ENCODE peak calls at places on chromosomes 16 and 17, in five cellular contexts. One of them, this sample, is unnamed.

GRCh38 chr17:77124192-77124908 is 16.4 kb upstream of the SEC14L1 start:
- DNase-seq in fibroblast of lung: peak
- DNase-seq in cardiac fibroblast: peak
- DNase-seq in neural progenitor cell: no peak
- DNase-seq in CD4-positive, alpha-beta T cell: no peak
- DNase-seq in this sample: peak

GRCh38 chr17:64262125-64262421 is 987 bp downstream of the TEX2 start:
- DNase-seq in fibroblast of lung: no peak
- DNase-seq in cardiac fibroblast: no peak
- DNase-seq in neural progenitor cell: no peak
- DNase-seq in CD4-positive, alpha-beta T cell: no peak
- DNase-seq in this sample: no peak

GRCh38 chr17:77645441-77646430 is 312.8 kb upstream of the TNRC6C start:
- DNase-seq in fibroblast of lung: peak
- DNase-seq in cardiac fibroblast: peak
- DNase-seq in neural progenitor cell: peak
- DNase-seq in CD4-positive, alpha-beta T cell: peak
- DNase-seq in this sample: no peak

GRCh38 chr16:88194397-88195020 is 188.2 kb upstream of the ZNF469 start:
- DNase-seq in fibroblast of lung: peak
- DNase-seq in cardiac fibroblast: no peak
- DNase-seq in neural progenitor cell: no peak
- DNase-seq in CD4-positive, alpha-beta T cell: no peak
- DNase-seq in this sample: no peak

GRCh38 chr17:49676276-49676868 is 1.5 kb downstream of the SPOP start:
- DNase-seq in fibroblast of lung: peak
- DNase-seq in cardiac fibroblast: peak
- DNase-seq in neural progenitor cell: peak
- DNase-seq in CD4-positive, alpha-beta T cell: no peak
- DNase-seq in this sample: no peak

GRCh38 chr17:9612016-9612415 is 33.3 kb upstream of the USP43 start:
- DNase-seq in fibroblast of lung: no peak
- DNase-seq in cardiac fibroblast: no peak
- DNase-seq in neural progenitor cell: no peak
- DNase-seq in CD4-positive, alpha-beta T cell: no peak
- DNase-seq in this sample: no peak

GRCh38 chr16:52383640-52384292 is 163.2 kb downstream of the TOX3 start:
- DNase-seq in fibroblast of lung: peak
- DNase-seq in cardiac fibroblast: no peak
- DNase-seq in neural progenitor cell: no peak
- DNase-seq in CD4-positive, alpha-beta T cell: no peak
- DNase-seq in this sample: peak

GRCh38 chr17:59300941-59301340 is 30.5 kb upstream of the YPEL2 start:
- DNase-seq in fibroblast of lung: no peak
- DNase-seq in cardiac fibroblast: no peak
- DNase-seq in neural progenitor cell: no peak
- DNase-seq in CD4-positive, alpha-beta T cell: no peak
- DNase-seq in this sample: no peak

GRCh38 chr16:46691720-46692119 is 2.3 kb downstream of the ORC6 start:
- DNase-seq in fibroblast of lung: peak
- DNase-seq in cardiac fibroblast: peak
- DNase-seq in neural progenitor cell: no peak
- DNase-seq in CD4-positive, alpha-beta T cell: no peak
- DNase-seq in this sample: no peak

GRCh38 chr16:80924372-80924978 is 82.2 kb downstream of the CMC2 start:
- DNase-seq in fibroblast of lung: peak
- DNase-seq in cardiac fibroblast: peak
- DNase-seq in neural progenitor cell: peak
- DNase-seq in CD4-positive, alpha-beta T cell: peak
- DNase-seq in this sample: peak

GRCh38 chr17:82216301-82217119 is 3.9 kb upstream of the CCDC57 start:
- DNase-seq in fibroblast of lung: peak
- DNase-seq in cardiac fibroblast: peak
- DNase-seq in neural progenitor cell: no peak
- DNase-seq in CD4-positive, alpha-beta T cell: no peak
- DNase-seq in this sample: peak

GRCh38 chr17:65057520-65058075 is 1.1 kb upstream of the GNA13 start:
- DNase-seq in fibroblast of lung: no peak
- DNase-seq in cardiac fibroblast: no peak
- DNase-seq in neural progenitor cell: no peak
- DNase-seq in CD4-positive, alpha-beta T cell: no peak
- DNase-seq in this sample: no peak

GRCh38 chr16:46853713-46854443 is 22.9 kb upstream of the C16orf87 start:
- DNase-seq in fibroblast of lung: peak
- DNase-seq in cardiac fibroblast: peak
- DNase-seq in neural progenitor cell: peak
- DNase-seq in CD4-positive, alpha-beta T cell: peak
- DNase-seq in this sample: peak

GRCh38 chr17:77772461-77772897 is 186.0 kb upstream of the TNRC6C start:
- DNase-seq in fibroblast of lung: peak
- DNase-seq in cardiac fibroblast: peak
- DNase-seq in neural progenitor cell: peak
- DNase-seq in CD4-positive, alpha-beta T cell: peak
- DNase-seq in this sample: peak

GRCh38 chr16:1908983-1909382 is 9.2 kb downstream of the HS3ST6 start:
- DNase-seq in fibroblast of lung: no peak
- DNase-seq in cardiac fibroblast: no peak
- DNase-seq in neural progenitor cell: peak
- DNase-seq in CD4-positive, alpha-beta T cell: no peak
- DNase-seq in this sample: no peak

GRCh38 chr17:61002316-61002736 is 324.7 kb downstream of the BCAS3 start:
- DNase-seq in fibroblast of lung: peak
- DNase-seq in cardiac fibroblast: peak
- DNase-seq in neural progenitor cell: peak
- DNase-seq in CD4-positive, alpha-beta T cell: no peak
- DNase-seq in this sample: peak

GRCh38 chr16:29908719-29909220 is 8.5 kb downstream of the ASPHD1 start:
- DNase-seq in fibroblast of lung: no peak
- DNase-seq in cardiac fibroblast: no peak
- DNase-seq in neural progenitor cell: no peak
- DNase-seq in CD4-positive, alpha-beta T cell: no peak
- DNase-seq in this sample: no peak

GRCh38 chr16:29910819-29911675 is 10.8 kb downstream of the ASPHD1 start:
- DNase-seq in fibroblast of lung: no peak
- DNase-seq in cardiac fibroblast: no peak
- DNase-seq in neural progenitor cell: no peak
- DNase-seq in CD4-positive, alpha-beta T cell: no peak
- DNase-seq in this sample: no peak

GRCh38 chr16:29911676-29912010 is 11.4 kb downstream of the ASPHD1 start:
- DNase-seq in fibroblast of lung: no peak
- DNase-seq in cardiac fibroblast: no peak
- DNase-seq in neural progenitor cell: no peak
- DNase-seq in CD4-positive, alpha-beta T cell: no peak
- DNase-seq in this sample: no peak

GRCh38 chr16:29907973-29908372 is 7.7 kb downstream of the ASPHD1 start:
- DNase-seq in fibroblast of lung: no peak
- DNase-seq in cardiac fibroblast: no peak
- DNase-seq in neural progenitor cell: no peak
- DNase-seq in CD4-positive, alpha-beta T cell: no peak
- DNase-seq in this sample: no peak

GRCh38 chr16:29909398-29909797 is 9.1 kb downstream of the ASPHD1 start:
- DNase-seq in fibroblast of lung: peak
- DNase-seq in cardiac fibroblast: peak
- DNase-seq in neural progenitor cell: no peak
- DNase-seq in CD4-positive, alpha-beta T cell: no peak
- DNase-seq in this sample: no peak
- TF ChIP-seq CTCF in fibroblast of lung: no peak
- TF ChIP-seq CTCF in cardiac fibroblast: no peak
- TF ChIP-seq CTCF in neural progenitor cell: no peak
- TF ChIP-seq CTCF in CD4-positive, alpha-beta T cell: no peak
- TF ChIP-seq CTCF in this sample: no peak

GRCh38 chr17:31858647-31859486 is at the start of gene COPRS:
- DNase-seq in fibroblast of lung: peak
- DNase-seq in cardiac fibroblast: peak
- DNase-seq in neural progenitor cell: peak
- DNase-seq in CD4-positive, alpha-beta T cell: peak
- DNase-seq in this sample: peak
- TF ChIP-seq CTCF in fibroblast of lung: no peak
- TF ChIP-seq CTCF in cardiac fibroblast: no peak
- TF ChIP-seq CTCF in neural progenitor cell: no peak
- TF ChIP-seq CTCF in CD4-positive, alpha-beta T cell: no peak
- TF ChIP-seq CTCF in this sample: no peak

DNA sequence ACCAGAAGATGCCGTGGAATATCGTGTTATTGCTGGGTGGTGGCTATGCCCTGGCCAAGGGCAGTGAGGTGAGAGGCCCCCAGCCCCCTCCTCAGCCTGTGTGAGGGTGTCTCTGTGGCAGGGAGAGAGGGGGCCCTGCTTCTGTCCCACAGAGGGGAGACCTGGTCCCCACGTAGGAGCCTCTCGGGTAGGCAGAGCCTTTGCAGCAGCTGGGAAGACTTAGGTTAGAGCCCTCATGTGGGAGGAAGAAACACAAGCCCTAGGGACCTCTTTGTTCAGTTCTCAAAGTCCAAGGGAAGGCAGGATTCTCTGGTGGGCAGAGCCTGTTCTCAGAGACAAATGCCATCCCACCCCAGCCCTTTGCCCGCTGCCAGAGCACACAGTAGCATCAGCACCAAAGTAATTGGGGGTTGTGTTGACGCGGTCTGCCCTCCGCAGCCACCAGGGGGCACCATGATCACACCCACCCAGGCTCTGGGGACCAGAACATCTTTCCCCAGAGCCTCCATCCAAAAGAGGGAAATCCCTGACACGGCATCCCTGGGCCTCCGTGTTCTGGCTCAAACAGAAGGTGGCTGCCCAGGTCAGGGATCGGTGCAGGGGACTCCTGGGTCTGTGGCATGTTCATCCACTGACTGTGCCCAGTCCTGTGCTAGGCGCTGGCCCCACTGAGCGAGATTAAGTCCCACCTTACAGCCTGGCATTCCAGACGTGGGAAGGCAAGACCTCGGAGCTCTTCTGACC is 11.5 kb upstream of the FOXN1 start:
- DNase-seq in fibroblast of lung: peak
- DNase-seq in cardiac fibroblast: peak
- DNase-seq in neural progenitor cell: peak
- DNase-seq in CD4-positive, alpha-beta T cell: peak
- DNase-seq in this sample: peak
- TF ChIP-seq CTCF in fibroblast of lung: peak
- TF ChIP-seq CTCF in cardiac fibroblast: peak
- TF ChIP-seq CTCF in neural progenitor cell: peak
- TF ChIP-seq CTCF in CD4-positive, alpha-beta T cell: peak
- TF ChIP-seq CTCF in this sample: peak

GRCh38 chr16:87171723-87172122 is 145.5 kb downstream of the C16orf95 start:
- DNase-seq in fibroblast of lung: no peak
- DNase-seq in cardiac fibroblast: no peak
- DNase-seq in neural progenitor cell: no peak
- DNase-seq in CD4-positive, alpha-beta T cell: no peak
- DNase-seq in this sample: no peak

GRCh38 chr16:87174061-87174460 is 143.1 kb downstream of the C16orf95 start:
- DNase-seq in fibroblast of lung: no peak
- DNase-seq in cardiac fibroblast: no peak
- DNase-seq in neural progenitor cell: no peak
- DNase-seq in CD4-positive, alpha-beta T cell: no peak
- DNase-seq in this sample: no peak

GRCh38 chr16:87170310-87170709 is 146.9 kb downstream of the C16orf95 start:
- DNase-seq in fibroblast of lung: no peak
- DNase-seq in cardiac fibroblast: no peak
- DNase-seq in neural progenitor cell: no peak
- DNase-seq in CD4-positive, alpha-beta T cell: no peak
- DNase-seq in this sample: no peak

GRCh38 chr16:87173294-87173883 is 143.8 kb downstream of the C16orf95 start:
- DNase-seq in fibroblast of lung: peak
- DNase-seq in cardiac fibroblast: no peak
- DNase-seq in neural progenitor cell: no peak
- DNase-seq in CD4-positive, alpha-beta T cell: no peak
- DNase-seq in this sample: no peak

DNA sequence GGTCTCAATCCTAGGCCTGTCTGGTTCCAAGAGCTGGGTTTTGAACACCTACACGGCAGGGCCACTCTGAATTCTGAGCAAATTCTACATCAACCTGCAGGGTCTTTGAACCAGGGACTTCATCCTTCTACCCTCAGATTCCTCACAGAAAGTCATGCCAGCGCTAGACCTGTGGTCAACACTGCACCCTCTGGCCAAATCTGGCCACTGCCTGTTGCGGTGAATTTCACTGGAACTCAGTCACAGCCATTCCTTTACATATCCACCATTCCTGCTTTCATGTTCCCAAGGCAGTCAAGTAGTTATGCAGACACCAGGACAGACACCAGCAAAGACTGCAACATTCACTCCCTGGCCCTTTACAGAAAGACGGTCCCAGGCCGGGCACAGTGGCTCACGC is 144.6 kb downstream of the C16orf95 start:
- DNase-seq in fibroblast of lung: no peak
- DNase-seq in cardiac fibroblast: no peak
- DNase-seq in neural progenitor cell: peak
- DNase-seq in CD4-positive, alpha-beta T cell: no peak
- DNase-seq in this sample: no peak
- TF ChIP-seq CTCF in fibroblast of lung: no peak
- TF ChIP-seq CTCF in cardiac fibroblast: peak
- TF ChIP-seq CTCF in neural progenitor cell: peak
- TF ChIP-seq CTCF in CD4-positive, alpha-beta T cell: no peak
- TF ChIP-seq CTCF in this sample: no peak

GRCh38 chr16:85057212-85057889 is 29.8 kb downstream of the KIAA0513 start:
- DNase-seq in fibroblast of lung: no peak
- DNase-seq in cardiac fibroblast: no peak
- DNase-seq in neural progenitor cell: no peak
- DNase-seq in CD4-positive, alpha-beta T cell: no peak
- DNase-seq in this sample: peak
- TF ChIP-seq CTCF in fibroblast of lung: no peak
- TF ChIP-seq CTCF in cardiac fibroblast: peak
- TF ChIP-seq CTCF in neural progenitor cell: peak
- TF ChIP-seq CTCF in CD4-positive, alpha-beta T cell: no peak
- TF ChIP-seq CTCF in this sample: no peak

DNA sequence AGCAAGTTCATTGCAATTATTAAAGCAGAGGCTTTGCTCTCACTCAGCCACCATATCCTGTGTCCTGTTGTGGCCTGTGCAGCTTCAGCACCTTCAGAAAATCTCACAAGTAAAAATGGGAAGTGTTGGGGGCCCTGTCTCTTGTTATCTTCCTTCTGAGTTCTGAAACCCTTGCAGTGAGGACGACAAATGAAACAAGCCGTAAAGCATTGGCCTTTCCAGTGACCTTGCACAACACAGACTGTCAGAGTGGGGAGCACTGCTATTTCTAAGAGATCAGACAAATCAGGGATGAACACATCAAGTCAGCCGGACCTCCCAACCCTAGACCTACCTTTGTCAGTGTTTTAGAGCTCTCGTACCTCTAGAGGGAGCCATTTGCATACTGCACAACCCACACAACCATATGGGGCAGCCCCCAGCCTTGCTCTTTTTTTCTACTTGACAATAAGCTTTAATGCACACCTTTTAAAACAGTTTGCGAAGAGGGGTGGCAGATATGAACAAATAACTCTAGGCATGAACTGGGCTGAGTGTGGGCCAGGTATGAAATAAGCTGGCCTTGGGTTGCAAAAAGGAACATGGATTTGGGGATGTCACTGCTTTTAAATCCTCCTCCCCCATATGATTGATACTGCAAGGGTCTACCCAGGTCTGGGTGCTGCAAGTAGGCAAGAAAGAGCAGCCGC is 89.8 kb downstream of the KATNIP start:
- DNase-seq in fibroblast of lung: peak
- DNase-seq in cardiac fibroblast: peak
- DNase-seq in neural progenitor cell: peak
- DNase-seq in CD4-positive, alpha-beta T cell: no peak
- DNase-seq in this sample: peak
- TF ChIP-seq CTCF in fibroblast of lung: peak
- TF ChIP-seq CTCF in cardiac fibroblast: peak
- TF ChIP-seq CTCF in neural progenitor cell: peak
- TF ChIP-seq CTCF in CD4-positive, alpha-beta T cell: no peak
- TF ChIP-seq CTCF in this sample: peak

This sample was measured in MCF 10A.